ENCODE peak calls at places on chromosome 9, in four cellular contexts. J is uterus, S is right lobe of liver, C is K562. E is an unnamed sample. For H3K9me3 and H3K4me1, the result is how much of the 10 kb centered on the place peaks cover.

GRCh38 chr9:7192266-7192665 is 434.5 kb downstream of the KDM4C start:
- DNase-seq in J (no peak), S (no peak), C (no peak), E (no peak)

GRCh38 chr9:21813575-21814473 is 11.4 kb downstream of the MTAP start:
- DNase-seq in C (no peak), S (no peak), J (peak), E (no peak)

GRCh38 chr9:92504881-92505280 is 22.6 kb upstream of the ASPN start:
- DNase-seq in S (no peak), J (no peak), C (no peak), E (no peak)

GRCh38 chr9:7320139-7320538 is 479.4 kb downstream of the DMAC1 start:
- DNase-seq in S (no peak), C (no peak), J (peak), E (no peak)

GRCh38 chr9:94511134-94511942 is 43.5 kb upstream of the PCAT7 start:
- DNase-seq in C (no peak), J (no peak), S (no peak), E (no peak)

GRCh38 chr9:131667576-131667975 is 72.3 kb downstream of the RAPGEF1 start:
- DNase-seq in S (no peak), C (no peak), J (no peak), E (no peak)

GRCh38 chr9:89701221-89701798 is 96.5 kb downstream of the GADD45G start:
- DNase-seq in J (no peak), S (no peak), C (no peak), E (peak)

GRCh38 chr9:123616707-123617106 is 260.7 kb downstream of the CRB2 start:
- DNase-seq in C (no peak), S (no peak), J (no peak), E (no peak)

GRCh38 chr9:136014928-136015633 is 53.9 kb upstream of the UBAC1 start:
- DNase-seq in C (no peak), J (peak), S (peak), E (no peak)

GRCh38 chr9:99825158-99826046 is 3.7 kb downstream of the NR4A3 start:
- DNase-seq in S (peak), J (no peak), C (no peak), E (no peak)

GRCh38 chr9:133989554-133990365 is 2.4 kb downstream of the VAV2 start:
- DNase-seq in J (no peak), S (peak), C (no peak), E (no peak)

GRCh38 chr9:98926016-98926415 is 17.7 kb upstream of the COL15A1 start:
- DNase-seq in C (no peak), S (no peak), J (no peak), E (no peak)

GRCh38 chr9:137434498-137435380 is 6.4 kb downstream of the ENTPD8 start:
- DNase-seq in J (no peak), C (no peak), S (peak), E (no peak)

GRCh38 chr9:36162211-36162610 is 7.0 kb upstream of the CCIN start:
- DNase-seq in C (no peak), S (no peak), J (no peak), E (no peak)

GRCh38 chr9:136110082-136111061 is 8.3 kb downstream of the TMEM250 start:
- DNase-seq in S (no peak), J (no peak), C (peak), E (no peak)

GRCh38 chr9:4375424-4376195 is 75.7 kb upstream of the GLIS3 start:
- DNase-seq in J (no peak), C (no peak), S (no peak), E (no peak)

GRCh38 chr9:130692365-130692764 is 1.2 kb upstream of the EXOSC2 start:
- DNase-seq in J (peak), S (peak), C (no peak), E (no peak)

GRCh38 chr9:133355881-133356357 is 368 bp downstream of the SURF1 start:
- DNase-seq in J (no peak), C (no peak), S (no peak), E (no peak)

GRCh38 chr9:124344291-124345050 is 70.8 kb downstream of the PSMB7 start:
- DNase-seq in J (no peak), C (no peak), S (peak), E (no peak)

GRCh38 chr9:137480686-137481683 is 21.9 kb upstream of the NSMF start:
- DNase-seq in C (no peak), J (peak), S (peak), E (no peak)

GRCh38 chr9:131098391-131099087 is 2.2 kb downstream of the AIF1L start:
- DNase-seq in S (no peak), J (no peak), C (peak), E (no peak)

GRCh38 chr9:95463145-95464060 is 53.4 kb downstream of the PTCH1 start:
- DNase-seq in C (no peak), S (no peak), J (no peak), E (peak)

GRCh38 chr9:137136261-137136925 is 2.6 kb upstream of the GRIN1 start:
- DNase-seq in S (no peak), J (no peak), C (no peak), E (peak)

GRCh38 chr9:36191696-36192095 is 975 bp downstream of the CLTA start:
- DNase-seq in S (no peak), C (no peak), J (no peak), E (no peak)

GRCh38 chr9:133490201-133490681 is 11.3 kb upstream of the SLC2A6 start:
- DNase-seq in J (no peak), S (peak), C (no peak), E (no peak)

GRCh38 chr9:3893519-3893918 is 367.7 kb upstream of the RFX3 start:
- DNase-seq in J (no peak), S (no peak), C (no peak), E (no peak)

GRCh38 chr9:14066815-14067214 is 247.1 kb downstream of the NFIB start:
- DNase-seq in J (no peak), S (no peak), C (no peak), E (no peak)

GRCh38 chr9:94779101-94779500 is 52.6 kb downstream of the AOPEP start:
- DNase-seq in J (no peak), S (no peak), C (no peak), E (no peak)

GRCh38 chr9:13378171-13378570 is 98.7 kb upstream of the MPDZ start:
- DNase-seq in S (no peak), J (no peak), C (no peak), E (no peak)

GRCh38 chr9:22976454-22976853 is 529.8 kb downstream of the DMRTA1 start:
- DNase-seq in C (no peak), S (no peak), J (no peak), E (no peak)

GRCh38 chr9:125161284-125161918 is 18.1 kb upstream of the SCAI start:
- DNase-seq in C (no peak), S (no peak), J (no peak), E (no peak)

GRCh38 chr9:84139296-84140100 is 158.9 kb downstream of the RMI1 start:
- DNase-seq in S (no peak), C (no peak), J (no peak), E (no peak)

GRCh38 chr9:75649060-75649459 is 241.4 kb upstream of the PCSK5 start:
- DNase-seq in C (no peak), J (no peak), S (no peak), E (peak)
- TF ChIP-seq POLR2A in C (no peak), J (no peak), S (no peak), E (no peak)

GRCh38 chr9:135000647-135001245 is 83.0 kb upstream of the FCN1 start:
- DNase-seq in C (no peak), J (no peak), S (no peak), E (no peak)
- H3K9me3 ChIP-seq in C (under half), J (under half), S (under half), E (under half)

GRCh38 chr9:96509026-96509425 is 59.1 kb downstream of the HABP4 start:
- DNase-seq in J (no peak), C (no peak), S (no peak), E (no peak)
- H3K4me1 ChIP-seq in J (under half), C (under half), S (under half), E (under half)

GRCh38 chr9:34049630-34050384 is 1.1 kb upstream of the UBAP2 start:
- DNase-seq in J (no peak), S (no peak), C (no peak), E (no peak)
- TF ChIP-seq POLR2A in J (no peak), S (peak), C (no peak), E (no peak)

GRCh38 chr9:96738147-96739027 is 39.5 kb downstream of the ZNF510 start:
- DNase-seq in C (no peak), J (no peak), S (no peak), E (no peak)
- H3K9me3 ChIP-seq in C (under half), J (under half), S (under half), E (under half)

DNA sequence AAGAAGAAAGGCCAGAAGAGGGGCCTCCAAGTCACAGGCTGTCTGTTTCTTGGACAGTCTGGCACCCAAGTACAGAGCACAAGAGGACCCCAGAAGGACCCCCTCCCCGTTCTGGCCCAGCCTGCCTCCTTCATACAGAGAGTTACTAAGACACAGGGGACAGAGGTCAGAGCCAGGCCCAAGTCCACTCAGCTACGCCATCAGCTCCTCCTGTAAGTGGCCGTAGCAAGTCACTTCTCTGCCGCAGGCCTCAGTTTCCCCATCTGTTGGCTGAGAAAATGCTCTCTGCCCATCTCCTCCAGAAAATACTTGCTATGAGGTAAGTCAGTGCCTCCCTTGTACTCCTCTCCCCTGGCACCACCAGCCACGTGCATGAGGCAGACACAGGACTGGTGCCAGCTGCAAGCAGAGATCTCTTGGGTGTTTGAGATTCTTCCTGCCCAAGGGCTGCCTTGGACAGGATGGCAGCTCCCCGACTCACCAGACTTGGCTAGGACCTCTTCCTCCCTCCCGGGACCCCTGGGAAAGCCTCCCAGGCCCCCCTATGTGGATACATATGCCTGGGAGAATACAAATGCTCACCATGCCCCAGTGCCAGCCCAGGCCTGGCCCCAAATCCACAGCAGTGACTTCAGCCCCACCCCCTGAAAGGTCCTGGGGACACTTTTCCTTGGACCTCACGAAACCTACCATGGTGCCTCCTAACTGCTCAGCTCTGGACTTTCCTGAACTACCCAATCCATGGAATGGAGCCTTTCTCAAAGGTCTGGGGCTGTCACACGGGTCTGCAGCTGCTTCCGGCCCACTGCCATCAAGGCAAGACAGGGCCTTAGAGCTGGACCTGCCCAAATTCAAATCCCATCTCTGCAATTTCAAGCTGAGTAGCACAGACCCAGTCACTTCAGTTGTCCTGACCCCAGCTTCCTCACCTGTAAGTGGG is 5.1 kb downstream of the EEIG1 start:
- DNase-seq in S (no peak), C (no peak), J (no peak), E (peak)
- H3K4me1 ChIP-seq in S (half or more), C (half or more), J (under half), E (under half)

DNA sequence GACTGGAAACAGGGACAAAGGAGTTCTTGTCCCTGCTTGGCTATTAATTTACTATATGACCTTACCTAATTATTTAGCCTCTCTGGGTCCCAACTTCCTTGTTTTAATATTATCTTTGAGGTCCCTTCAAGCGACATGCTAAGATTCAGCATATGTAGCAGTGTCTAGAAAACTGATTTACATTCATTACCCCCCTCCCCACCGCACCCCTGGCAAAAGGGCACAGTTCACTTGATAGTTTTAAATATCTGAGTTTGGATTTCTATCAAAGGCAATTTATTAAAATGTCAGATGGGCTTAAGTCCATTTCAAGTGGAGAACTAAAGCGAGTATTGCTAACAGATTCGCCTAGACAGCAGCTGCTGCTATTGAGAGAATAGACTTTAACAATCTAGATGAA is 3.9 kb downstream of the CEMIP2 start:
- DNase-seq in J (no peak), S (no peak), C (no peak), E (no peak)
- TF ChIP-seq POLR2A in J (no peak), S (no peak), C (no peak), E (no peak)

DNA sequence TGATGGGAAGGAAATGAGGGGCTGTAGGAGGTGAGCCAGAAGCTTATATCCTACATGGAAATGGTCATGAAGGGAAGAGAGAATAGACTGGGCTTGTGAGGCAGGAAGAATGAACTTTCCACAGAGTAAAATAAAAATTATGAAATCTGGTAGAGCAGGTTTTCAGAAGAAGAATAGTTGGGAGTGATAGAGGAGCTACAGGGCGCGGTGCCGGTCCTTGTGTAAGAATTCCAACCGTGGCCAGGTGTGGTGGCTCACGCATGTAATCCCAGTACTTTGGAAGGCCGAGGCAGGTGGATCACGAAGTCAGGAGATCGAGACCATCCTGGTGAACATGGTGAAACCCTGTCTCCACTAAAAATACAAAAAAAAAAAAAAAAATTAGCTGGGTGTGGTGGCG is 8.9 kb upstream of the UNC13B start:
- DNase-seq in C (no peak), S (no peak), J (no peak), E (no peak)
- H3K9me3 ChIP-seq in C (under half), S (under half), J (under half), E (under half)

GRCh38 chr9:126307306-126308061 is 19.1 kb upstream of the MVB12B start:
- DNase-seq in C (no peak), J (no peak), S (no peak), E (no peak)
- H3K4me1 ChIP-seq in C (under half), J (under half), S (under half), E (under half)

GRCh38 chr9:16385590-16386578 is 484.6 kb downstream of the BNC2 start:
- DNase-seq in C (no peak), S (no peak), J (no peak), E (no peak)
- TF ChIP-seq POLR2A in C (no peak), S (no peak), J (no peak), E (no peak)